ENCODE peak calls at places on chromosomes 3 and 15, in eight cellular contexts. M is nephron progenitor cell; Q is HFFc6; C is WTC11; J is GM23338; V is omental fat pad; A is activated CD8-positive, alpha-beta T cell treated with anti-CD3 and anti-CD28 coated beads for 36 hours; P is RWPE1. N is an unnamed sample.

GRCh38 chr3:125128861-125129501 is 73.2 kb upstream of the HEG1 start:
- DNase-seq in M (no peak), Q (peak), C (no peak), J (no peak), V (no peak), A (no peak), P (no peak), N (no peak)

GRCh38 chr15:66931768-66932633 is 133.4 kb upstream of the SMAD3 start:
- DNase-seq in M (no peak), Q (peak), C (peak), J (peak), V (no peak), A (no peak), P (peak), N (no peak)

GRCh38 chr3:155308831-155309230 is 15.3 kb upstream of the STRIT1 start:
- DNase-seq in M (no peak), Q (no peak), C (no peak), J (no peak), V (no peak), A (no peak), P (no peak), N (no peak)

GRCh38 chr15:36658321-36658720 is 78.9 kb downstream of the CDIN1 start:
- DNase-seq in M (no peak), Q (peak), C (no peak), J (no peak), V (no peak), A (no peak), P (peak), N (no peak)

GRCh38 chr3:135012101-135012500 is 217.0 kb downstream of the EPHB1 start:
- DNase-seq in M (no peak), Q (no peak), C (no peak), J (no peak), V (no peak), A (no peak), P (no peak), N (no peak)

GRCh38 chr15:67146875-67147381 is 81.5 kb downstream of the SMAD3 start:
- DNase-seq in M (no peak), Q (peak), C (no peak), J (peak), V (no peak), A (peak), P (peak), N (no peak)

GRCh38 chr15:58454950-58455401 is 23.2 kb downstream of the LIPC start:
- DNase-seq in M (no peak), Q (no peak), C (no peak), J (no peak), V (no peak), A (no peak), P (no peak), N (no peak)

GRCh38 chr3:33299395-33300081 is 22.3 kb downstream of the FBXL2 start:
- DNase-seq in M (no peak), Q (peak), C (no peak), J (no peak), V (no peak), A (no peak), P (peak), N (no peak)

GRCh38 chr15:55823191-55823670 is 80.3 kb upstream of the PRTG start:
- DNase-seq in M (no peak), Q (peak), C (no peak), J (no peak), V (no peak), A (no peak), P (no peak), N (no peak)

GRCh38 chr3:71582612-71583568 is 638 bp downstream of the FOXP1 start:
- DNase-seq in M (peak), Q (no peak), C (peak), J (peak), V (no peak), A (peak), P (no peak), N (no peak)

DNA sequence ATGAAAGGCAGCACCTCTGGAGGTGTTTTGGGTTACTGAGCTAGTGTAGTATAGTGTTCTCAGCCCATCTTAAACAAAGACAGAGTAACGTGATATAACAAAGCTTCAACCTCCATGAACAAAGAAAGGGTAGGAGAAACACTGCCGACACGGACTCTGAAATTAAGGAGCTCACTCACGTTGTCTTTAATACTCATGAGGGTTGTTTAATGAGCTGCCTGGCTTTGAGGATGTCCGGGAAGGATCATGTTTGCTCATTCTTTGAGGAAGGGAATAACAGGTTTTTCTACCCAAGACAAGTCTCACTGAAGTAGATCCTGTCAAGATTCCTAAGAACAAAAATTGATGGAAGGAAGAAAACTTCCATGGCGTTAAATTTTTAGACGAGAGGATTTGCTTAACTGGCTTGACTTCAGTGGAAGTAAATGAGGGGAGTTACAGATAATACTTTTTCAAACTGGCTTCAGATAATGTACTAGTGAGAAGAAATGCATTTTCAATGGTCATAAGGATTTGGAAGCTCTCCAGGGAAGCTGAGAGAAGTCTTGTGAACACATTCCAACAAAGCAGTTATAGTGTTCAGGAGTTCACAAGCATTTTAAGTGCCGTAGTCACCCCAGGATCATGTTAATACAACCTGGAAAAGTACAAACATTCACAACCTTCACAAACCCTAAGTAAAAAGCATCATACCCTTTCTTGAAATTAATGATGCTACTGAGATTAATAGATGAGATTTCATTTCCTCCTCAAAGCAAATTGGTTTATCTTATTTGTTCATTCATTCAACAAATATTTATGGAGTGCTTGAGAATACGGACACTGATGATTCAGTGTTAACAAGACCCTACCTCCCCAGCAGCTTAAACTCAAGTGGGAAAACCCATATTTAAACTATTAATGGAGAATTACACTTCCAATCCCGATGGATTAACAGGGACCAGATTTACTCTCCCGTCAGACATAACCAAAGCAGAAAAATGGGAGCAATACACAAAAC is 101.5 kb downstream of the SHQ1 start:
- DNase-seq in M (no peak), Q (peak), C (no peak), J (no peak), V (no peak), A (no peak), P (no peak), N (no peak)
- TF ChIP-seq CTCF in M (no peak), Q (no peak), C (no peak), J (no peak), V (no peak), A (no peak), P (no peak), N (no peak)

GRCh38 chr15:35206060-35206675 is 121.1 kb upstream of the NANOGP8 start:
- DNase-seq in M (no peak), Q (peak), C (no peak), J (peak), V (no peak), A (no peak), P (no peak), N (no peak)
- TF ChIP-seq CTCF in M (peak), Q (peak), C (peak), J (peak), V (no peak), A (peak), P (peak), N (peak)

GRCh38 chr15:74836846-74837245 is 6.1 kb downstream of the ULK3 start:
- DNase-seq in M (no peak), Q (no peak), C (no peak), J (no peak), V (no peak), A (no peak), P (no peak), N (no peak)

GRCh38 chr15:74838117-74838516 is 4.8 kb downstream of the ULK3 start:
- DNase-seq in M (no peak), Q (no peak), C (no peak), J (no peak), V (no peak), A (no peak), P (no peak), N (no peak)

GRCh38 chr15:74835312-74835823 is 7.6 kb downstream of the ULK3 start:
- DNase-seq in M (peak), Q (peak), C (peak), J (peak), V (no peak), A (peak), P (peak), N (peak)

GRCh38 chr15:74838746-74839525 is 4.0 kb downstream of the ULK3 start:
- DNase-seq in M (no peak), Q (no peak), C (no peak), J (no peak), V (no peak), A (no peak), P (no peak), N (no peak)

DNA sequence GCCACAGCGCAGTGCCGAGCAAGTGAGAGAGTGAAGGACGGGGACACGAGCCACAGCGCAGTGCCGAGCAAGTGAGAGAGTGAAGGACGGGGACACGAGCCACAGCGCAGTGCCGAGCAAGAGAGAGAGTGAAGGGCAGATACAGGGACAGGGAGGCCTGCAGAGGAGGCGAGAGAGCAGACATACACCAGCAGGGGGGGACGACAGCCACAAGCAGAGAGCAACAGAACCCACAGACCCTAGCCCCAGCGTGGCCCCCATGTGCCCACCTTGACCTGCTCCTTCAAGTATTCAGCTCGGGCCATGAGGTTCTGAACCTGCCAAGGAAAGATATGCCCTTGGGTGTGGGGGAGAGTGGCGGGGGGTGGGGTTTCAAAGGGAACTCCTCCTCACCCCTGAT is 5.5 kb downstream of the ULK3 start:
- DNase-seq in M (no peak), Q (no peak), C (no peak), J (peak), V (no peak), A (peak), P (no peak), N (no peak)
- TF ChIP-seq CTCF in M (no peak), Q (peak), C (no peak), J (no peak), V (no peak), A (no peak), P (no peak), N (no peak)

GRCh38 chr15:26082069-26082832 is 219.1 kb upstream of the ATP10A start:
- DNase-seq in M (peak), Q (peak), C (peak), J (peak), V (peak), A (peak), P (peak), N (peak)
- TF ChIP-seq CTCF in M (no peak), Q (no peak), C (no peak), J (no peak), V (no peak), A (no peak), P (no peak), N (no peak)

GRCh38 chr3:115436767-115437301 is 186.5 kb upstream of the GAP43 start:
- DNase-seq in M (no peak), Q (peak), C (peak), J (peak), V (peak), A (no peak), P (peak), N (no peak)
- TF ChIP-seq CTCF in M (no peak), Q (peak), C (no peak), J (peak), V (no peak), A (no peak), P (no peak), N (no peak)

GRCh38 chr15:91885714-91886265 is 32.3 kb downstream of the SLCO3A1 start:
- DNase-seq in M (no peak), Q (no peak), C (no peak), J (peak), V (no peak), A (peak), P (no peak), N (no peak)
- TF ChIP-seq CTCF in M (no peak), Q (no peak), C (no peak), J (peak), V (no peak), A (no peak), P (no peak), N (no peak)

GRCh38 chr3:64167868-64168267 is 57.4 kb downstream of the PRICKLE2 start:
- DNase-seq in M (no peak), Q (no peak), C (no peak), J (no peak), V (no peak), A (no peak), P (no peak), N (no peak)

GRCh38 chr3:64167346-64167745 is 57.9 kb downstream of the PRICKLE2 start:
- DNase-seq in M (no peak), Q (no peak), C (no peak), J (no peak), V (no peak), A (no peak), P (no peak), N (no peak)

GRCh38 chr3:64164309-64164708 is 61.0 kb downstream of the PRICKLE2 start:
- DNase-seq in M (no peak), Q (peak), C (no peak), J (no peak), V (no peak), A (no peak), P (no peak), N (no peak)

GRCh38 chr3:64163755-64164148 is 61.5 kb downstream of the PRICKLE2 start:
- DNase-seq in M (no peak), Q (peak), C (no peak), J (peak), V (no peak), A (no peak), P (peak), N (no peak)

DNA sequence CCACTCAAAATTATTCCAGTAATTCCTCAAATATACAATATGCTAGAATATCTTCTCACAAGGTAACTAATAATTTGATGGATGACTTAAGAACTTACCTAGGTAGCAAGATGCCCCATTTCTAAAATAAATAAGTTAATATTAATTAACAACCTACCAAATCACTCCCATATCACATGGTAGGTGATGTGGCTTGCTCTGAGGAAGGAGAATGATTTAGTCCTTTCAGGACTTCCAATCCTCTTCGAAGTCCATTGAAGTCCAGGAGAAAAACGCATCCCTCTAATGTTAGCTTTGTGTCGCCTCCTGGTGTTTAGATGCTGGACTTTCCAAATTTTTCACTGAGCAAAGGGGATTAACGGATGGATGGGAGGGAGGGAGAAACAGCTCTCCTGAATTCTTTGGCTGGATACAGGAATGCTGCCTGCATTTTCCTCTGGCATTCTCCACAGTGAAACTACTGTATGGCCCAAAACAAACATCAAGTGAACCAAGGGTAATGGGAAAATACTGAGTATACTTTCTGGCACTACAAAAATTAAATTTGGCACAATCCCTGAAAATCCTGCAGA is 58.6 kb downstream of the PRICKLE2 start:
- DNase-seq in M (no peak), Q (no peak), C (peak), J (peak), V (no peak), A (no peak), P (no peak), N (no peak)
- TF ChIP-seq CTCF in M (no peak), Q (peak), C (peak), J (peak), V (no peak), A (no peak), P (no peak), N (peak)

DNA sequence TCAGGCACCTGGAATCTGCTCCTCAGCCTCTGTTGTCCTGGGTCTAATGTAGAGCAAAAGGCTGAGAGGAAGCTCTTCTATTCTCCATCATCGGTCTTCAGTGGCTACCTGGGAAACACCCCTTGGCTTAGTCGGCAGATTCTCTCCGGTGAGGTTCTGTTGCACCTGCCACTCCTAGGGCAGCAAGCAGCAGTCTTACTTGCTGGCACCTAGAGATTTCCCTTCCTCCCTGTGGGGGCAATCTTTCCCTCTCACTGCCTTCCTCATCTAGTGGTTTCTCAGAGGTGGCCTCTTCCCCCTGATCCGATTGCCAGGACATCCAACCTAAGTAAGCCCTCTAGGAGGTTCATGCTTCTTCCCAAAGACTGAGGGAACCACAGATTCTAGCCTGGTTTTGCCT is 60.8 kb downstream of the PLS1 start:
- DNase-seq in M (no peak), Q (no peak), C (no peak), J (peak), V (no peak), A (no peak), P (no peak), N (no peak)
- TF ChIP-seq CTCF in M (no peak), Q (no peak), C (no peak), J (no peak), V (no peak), A (no peak), P (no peak), N (no peak)

DNA sequence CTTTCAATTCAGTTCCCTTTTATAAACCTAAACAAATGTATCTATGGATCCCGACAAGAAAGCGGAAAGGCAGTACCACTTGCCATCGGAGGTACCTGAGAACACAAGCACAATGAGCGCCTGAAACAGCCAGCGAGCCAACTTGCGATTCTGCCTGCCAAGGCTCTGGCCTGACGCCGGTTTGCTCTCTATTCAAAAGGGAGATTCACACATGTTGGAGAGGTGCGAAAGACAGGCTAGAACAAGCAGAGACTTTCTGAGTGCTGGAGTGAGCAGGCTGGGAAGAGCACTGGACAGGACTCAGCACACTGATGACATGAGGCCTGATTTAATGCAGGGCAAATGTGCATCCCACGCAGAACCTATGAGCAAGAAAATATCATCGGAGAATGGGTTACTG is 17.7 kb upstream of the PRR23E start:
- DNase-seq in M (no peak), Q (no peak), C (no peak), J (no peak), V (no peak), A (no peak), P (no peak), N (no peak)
- TF ChIP-seq CTCF in M (no peak), Q (no peak), C (no peak), J (no peak), V (no peak), A (no peak), P (no peak), N (no peak)